ENCODE peak calls at places on chromosome 13, in ten cellular contexts. R, P, E, H, W, Y, J, D, I and Z are unnamed samples.

GRCh38 chr13:112171570-112171965 is 104.6 kb downstream of the SOX1 start:
- DNase-seq in R (no peak), P (no peak), E (no peak), H (no peak), W (no peak), Y (no peak), J (no peak), D (no peak), I (no peak), Z (no peak)

GRCh38 chr13:21010621-21011020 is 50.8 kb downstream of the LATS2 start:
- DNase-seq in R (no peak), P (no peak), E (no peak), H (no peak), W (no peak), Y (no peak), J (no peak), D (peak), I (no peak), Z (no peak)

GRCh38 chr13:114148521-114148855 is 16.1 kb upstream of the RASA3 start:
- DNase-seq in R (no peak), P (no peak), E (peak), H (no peak), W (no peak), Y (no peak), J (no peak), D (no peak), I (peak), Z (no peak)

GRCh38 chr13:29746167-29746677 is 104.2 kb downstream of the UBL3 start:
- DNase-seq in R (no peak), P (no peak), E (no peak), H (no peak), W (no peak), Y (no peak), J (no peak), D (no peak), I (no peak), Z (no peak)

GRCh38 chr13:50511877-50512332 is 331.6 kb downstream of the DLEU7 start:
- DNase-seq in R (no peak), P (no peak), E (no peak), H (no peak), W (no peak), Y (no peak), J (no peak), D (no peak), I (no peak), Z (no peak)

GRCh38 chr13:58043971-58044370 is 412.4 kb downstream of the PCDH17 start:
- DNase-seq in R (no peak), P (no peak), E (no peak), H (no peak), W (no peak), Y (no peak), J (no peak), D (no peak), I (no peak), Z (no peak)

GRCh38 chr13:71624641-71625040 is 242.4 kb downstream of the DACH1 start:
- DNase-seq in R (no peak), P (no peak), E (no peak), H (no peak), W (peak), Y (no peak), J (no peak), D (peak), I (no peak), Z (no peak)

GRCh38 chr13:93226065-93226622 is 463 bp upstream of the GPC6 start:
- DNase-seq in R (no peak), P (peak), E (no peak), H (no peak), W (no peak), Y (no peak), J (no peak), D (no peak), I (no peak), Z (no peak)